ENCODE peak calls at places on chromosomes 16 and 17, in four cellular contexts. H, T, X and K are unnamed samples.

GRCh38 chr17:72587773-72588511 is 467.1 kb downstream of the SOX9 start:
- DNase-seq in H (no peak), T (no peak), X (no peak), K (no peak)

GRCh38 chr16:82507271-82507670 is 119.5 kb upstream of the CDH13 start:
- DNase-seq in H (no peak), T (no peak), X (no peak), K (no peak)

GRCh38 chr16:70778901-70779309 is 22.1 kb downstream of the VAC14 start:
- DNase-seq in H (no peak), T (no peak), X (no peak), K (no peak)

GRCh38 chr17:27651411-27652345 is 20.7 kb downstream of the LGALS9 start:
- DNase-seq in H (no peak), T (peak), X (peak), K (no peak)

GRCh38 chr16:73063854-73064226 is 15.9 kb upstream of the ZFHX3 start:
- DNase-seq in H (no peak), T (no peak), X (no peak), K (no peak)

GRCh38 chr17:78883090-78883532 is 19.9 kb downstream of the CEP295NL start:
- DNase-seq in H (no peak), T (no peak), X (no peak), K (peak)

GRCh38 chr17:49776864-49777263 is 11.6 kb upstream of the KAT7 start:
- DNase-seq in H (no peak), T (no peak), X (no peak), K (no peak)

GRCh38 chr17:80034977-80035686 is 540 bp downstream of the TBC1D16 start:
- DNase-seq in H (peak), T (peak), X (no peak), K (no peak)

GRCh38 chr17:73872816-73873215 is 228.6 kb upstream of the SDK2 start:
- DNase-seq in H (no peak), T (no peak), X (no peak), K (no peak)

GRCh38 chr17:70863436-70864248 is 694.3 kb downstream of the KCNJ2 start:
- DNase-seq in H (no peak), T (no peak), X (no peak), K (no peak)

GRCh38 chr17:78962345-78962983 is 17.3 kb downstream of the LGALS3BP start:
- DNase-seq in H (no peak), T (no peak), X (no peak), K (no peak)

GRCh38 chr17:5226940-5227878 is 7.5 kb downstream of the SCIMP start:
- DNase-seq in H (no peak), T (peak), X (no peak), K (no peak)

GRCh38 chr16:25912321-25912720 is 220.6 kb downstream of the HS3ST4 start:
- DNase-seq in H (no peak), T (no peak), X (no peak), K (no peak)

GRCh38 chr17:81499601-81499970 is 13.0 kb downstream of the ACTG1 start:
- DNase-seq in H (no peak), T (no peak), X (no peak), K (no peak)

GRCh38 chr16:57349212-57350031 is 9.2 kb upstream of the CCL22 start:
- DNase-seq in H (no peak), T (no peak), X (no peak), K (no peak)

GRCh38 chr17:75516619-75517276 is 420 bp downstream of the TSEN54 start:
- DNase-seq in H (no peak), T (peak), X (no peak), K (no peak)

GRCh38 chr16:47779201-47780016 is 318.3 kb downstream of the PHKB start:
- DNase-seq in H (no peak), T (no peak), X (peak), K (no peak)

GRCh38 chr16:2236362-2237075 is at the start of gene DNASE1L2:
- DNase-seq in H (peak), T (no peak), X (no peak), K (no peak)

GRCh38 chr16:4360538-4361021 is 9.5 kb upstream of the PAM16 start:
- DNase-seq in H (no peak), T (no peak), X (no peak), K (no peak)

GRCh38 chr17:64406321-64407200 is 15.9 kb upstream of the PECAM1 start:
- DNase-seq in H (no peak), T (no peak), X (no peak), K (peak)

GRCh38 chr16:81996664-81997529 is 14.4 kb downstream of the SDR42E1 start:
- DNase-seq in H (no peak), T (no peak), X (no peak), K (no peak)